ENCODE peak calls at places on chromosome 12, in five cellular contexts. N is GM12878, A is SK-N-SH, U is HepG2, M is K562. Q is an unnamed sample.

GRCh38 chr12:32501835-32502333 is 102.5 kb downstream of the FGD4 start:
- DNase-seq in N (no peak), A (peak), M (no peak), U (peak), Q (no peak)

GRCh38 chr12:40325349-40325960 is 100.7 kb downstream of the LRRK2 start:
- DNase-seq in M (peak), N (no peak), U (peak), A (peak), Q (peak)

GRCh38 chr12:116393859-116394650 is 116.6 kb upstream of the MED13L start:
- DNase-seq in M (no peak), N (no peak), U (no peak), A (no peak), Q (peak)

GRCh38 chr12:71694099-71694820 is 8.4 kb downstream of the TMEM19 start:
- DNase-seq in M (no peak), N (peak), U (no peak), A (no peak), Q (no peak)

GRCh38 chr12:100668939-100669536 is 95.6 kb downstream of the GAS2L3 start:
- DNase-seq in N (no peak), U (peak), A (peak), M (peak), Q (peak)

GRCh38 chr12:40692617-40693502 is 621 bp downstream of the CNTN1 start:
- DNase-seq in M (no peak), A (peak), U (no peak), N (no peak), Q (no peak)

GRCh38 chr12:10501031-10501430 is 4.7 kb upstream of the EIF2S3B start:
- DNase-seq in U (no peak), N (no peak), A (no peak), M (no peak), Q (no peak)

GRCh38 chr12:50715174-50715573 is 48.7 kb upstream of the ATF1 start:
- DNase-seq in M (no peak), U (no peak), N (no peak), A (no peak), Q (no peak)

GRCh38 chr12:97063292-97063935 is 156.4 kb downstream of the NEDD1 start:
- DNase-seq in U (no peak), N (no peak), M (no peak), A (no peak), Q (no peak)

GRCh38 chr12:76123301-76124212 is 39.1 kb upstream of the NAP1L1 start:
- DNase-seq in N (no peak), A (no peak), M (no peak), U (no peak), Q (no peak)

GRCh38 chr12:38823743-38824142 is 81.6 kb downstream of the CPNE8 start:
- DNase-seq in U (no peak), M (no peak), A (no peak), N (no peak), Q (no peak)

GRCh38 chr12:45433441-45433868 is 217.6 kb downstream of the ANO6 start:
- DNase-seq in M (no peak), A (no peak), U (peak), N (no peak), Q (no peak)

GRCh38 chr12:71797506-71797905 is 42.1 kb upstream of the TBC1D15 start:
- DNase-seq in A (no peak), N (no peak), M (no peak), U (no peak), Q (no peak)

GRCh38 chr12:129772463-129773169 is 131.2 kb downstream of the TMEM132D start:
- DNase-seq in A (no peak), U (no peak), M (no peak), N (no peak), Q (no peak)

GRCh38 chr12:14913381-14913781 is 25.0 kb downstream of the ERP27 start:
- DNase-seq in A (no peak), N (no peak), U (no peak), M (no peak), Q (no peak)

GRCh38 chr12:52307836-52308806 is 13.1 kb downstream of the KRT83 start:
- DNase-seq in N (no peak), A (peak), M (peak), U (no peak), Q (peak)

GRCh38 chr12:6752181-6752930 is 585 bp downstream of the MLF2 start:
- DNase-seq in N (no peak), M (peak), A (peak), U (peak), Q (no peak)

GRCh38 chr12:75560167-75560566 is 48.8 kb upstream of the KRR1 start:
- DNase-seq in M (no peak), N (no peak), A (peak), U (peak), Q (no peak)

GRCh38 chr12:108516511-108517275 is 1.6 kb downstream of the FICD start:
- DNase-seq in N (no peak), A (no peak), M (no peak), U (no peak), Q (no peak)

GRCh38 chr12:108519558-108519957 is 4.5 kb downstream of the FICD start:
- DNase-seq in A (peak), N (no peak), U (no peak), M (peak), Q (no peak)

GRCh38 chr12:108518101-108518715 is 3.1 kb downstream of the FICD start:
- DNase-seq in M (no peak), U (no peak), N (no peak), A (no peak), Q (no peak)

GRCh38 chr12:108517288-108518100 is 2.4 kb downstream of the FICD start:
- DNase-seq in N (no peak), M (no peak), A (no peak), U (no peak), Q (no peak)

GRCh38 chr12:108518716-108519496 is 3.8 kb downstream of the FICD start:
- DNase-seq in M (no peak), N (no peak), U (no peak), A (no peak), Q (no peak)
- TF ChIP-seq REST in M (no peak), N (no peak), U (no peak), A (no peak), Q (no peak)

GRCh38 chr12:92400006-92400405 is 254.4 kb upstream of the BTG1 start:
- DNase-seq in M (no peak), N (no peak), U (no peak), A (no peak), Q (no peak)

GRCh38 chr12:92395322-92395721 is 249.7 kb upstream of the BTG1 start:
- DNase-seq in A (no peak), N (no peak), M (no peak), U (no peak), Q (no peak)

GRCh38 chr12:92396647-92397258 is 251.1 kb upstream of the BTG1 start:
- DNase-seq in U (no peak), A (no peak), M (no peak), N (no peak), Q (no peak)

GRCh38 chr12:92402415-92402814 is 256.8 kb upstream of the BTG1 start:
- DNase-seq in A (no peak), U (no peak), N (no peak), M (no peak), Q (no peak)

DNA sequence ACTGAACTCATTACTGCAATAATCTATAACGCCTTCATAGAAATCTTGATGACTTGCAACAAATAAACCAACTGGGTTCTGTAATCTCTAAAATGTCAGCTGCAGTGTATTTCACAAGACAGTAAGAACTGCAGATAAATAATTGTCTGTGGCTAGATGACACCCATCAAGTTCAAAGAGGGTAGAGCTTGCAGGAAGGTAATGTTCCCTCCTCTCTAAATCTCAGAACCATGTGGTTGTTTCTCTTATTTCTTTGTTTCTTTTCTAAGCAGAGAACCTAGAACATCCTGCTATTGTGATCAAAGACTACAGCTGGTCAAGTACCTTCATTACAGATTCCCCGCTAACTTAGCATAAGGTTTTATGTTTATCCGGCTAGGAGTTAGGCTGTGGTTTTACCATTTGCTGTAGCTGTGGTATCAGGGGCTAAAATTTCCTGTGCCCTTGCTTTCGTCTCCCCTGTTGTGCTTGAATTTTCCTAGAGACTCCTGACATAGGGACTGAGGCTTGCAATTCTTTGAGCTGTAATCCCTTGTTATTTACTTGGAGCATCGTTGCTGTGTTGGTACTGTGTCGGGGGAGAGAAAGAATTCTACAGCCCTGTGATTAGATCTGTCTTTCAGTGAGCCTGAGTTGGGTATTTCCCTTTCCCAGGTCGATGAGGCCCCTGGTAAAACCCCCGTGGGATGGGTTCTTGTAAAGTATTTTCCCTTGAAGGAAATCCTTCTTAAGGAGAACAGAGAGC is 253.1 kb upstream of the BTG1 start:
- DNase-seq in M (no peak), A (no peak), U (no peak), N (no peak), Q (no peak)
- TF ChIP-seq GABPA in M (no peak), A (no peak), U (no peak), N (no peak), Q (no peak)

DNA sequence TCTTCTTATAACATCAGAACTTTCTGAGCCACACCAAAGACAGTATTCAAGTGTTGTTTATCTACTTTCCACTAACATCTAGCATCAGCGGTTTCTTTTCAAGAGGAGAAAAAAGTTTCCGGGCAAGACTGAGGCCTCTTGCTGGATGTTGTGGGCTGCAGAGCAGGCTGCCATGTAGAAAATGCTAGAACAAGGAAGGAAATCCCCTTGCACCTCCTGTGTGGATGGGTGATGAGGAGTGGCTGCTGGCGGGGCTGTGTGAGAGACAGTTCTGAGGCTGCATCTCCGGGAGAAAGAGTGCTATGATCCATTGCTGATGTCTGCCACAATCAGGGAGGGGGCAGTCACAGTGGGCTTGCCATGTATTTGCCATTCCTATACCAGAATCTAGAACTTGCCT is 37.8 kb upstream of the PPP1CC start:
- DNase-seq in N (no peak), U (no peak), A (no peak), M (no peak), Q (no peak)
- TF ChIP-seq REST in N (no peak), U (no peak), A (no peak), M (no peak), Q (no peak)

DNA sequence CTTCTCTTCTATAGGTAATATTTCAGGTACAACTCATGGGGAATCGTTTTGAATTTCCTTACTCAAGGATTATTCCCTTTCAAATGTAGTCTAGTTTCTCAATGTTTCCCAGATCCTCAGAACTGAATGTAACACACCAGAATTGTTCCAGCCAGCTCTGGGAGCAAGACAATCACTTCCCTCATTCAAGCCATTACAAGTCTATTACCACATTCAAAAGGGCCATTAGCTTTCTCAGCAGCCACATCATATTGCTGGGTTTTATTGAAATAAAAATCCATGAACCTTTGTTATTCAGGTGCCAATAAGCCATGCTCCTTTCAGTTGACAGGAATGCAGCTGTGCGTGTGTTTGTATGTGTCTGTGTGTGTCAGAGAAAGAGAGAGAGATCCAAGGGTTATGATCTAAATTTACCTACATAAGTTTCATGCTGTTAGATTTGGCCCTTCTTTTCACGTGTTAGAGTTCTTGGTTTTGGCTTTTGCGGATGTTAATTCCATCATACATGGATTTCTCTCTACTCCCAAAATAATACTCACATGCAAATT is 357.7 kb downstream of the BCAT1 start:
- DNase-seq in U (no peak), M (no peak), A (no peak), N (no peak), Q (no peak)
- TF ChIP-seq GABPA in U (no peak), M (no peak), A (no peak), N (no peak), Q (no peak)

DNA sequence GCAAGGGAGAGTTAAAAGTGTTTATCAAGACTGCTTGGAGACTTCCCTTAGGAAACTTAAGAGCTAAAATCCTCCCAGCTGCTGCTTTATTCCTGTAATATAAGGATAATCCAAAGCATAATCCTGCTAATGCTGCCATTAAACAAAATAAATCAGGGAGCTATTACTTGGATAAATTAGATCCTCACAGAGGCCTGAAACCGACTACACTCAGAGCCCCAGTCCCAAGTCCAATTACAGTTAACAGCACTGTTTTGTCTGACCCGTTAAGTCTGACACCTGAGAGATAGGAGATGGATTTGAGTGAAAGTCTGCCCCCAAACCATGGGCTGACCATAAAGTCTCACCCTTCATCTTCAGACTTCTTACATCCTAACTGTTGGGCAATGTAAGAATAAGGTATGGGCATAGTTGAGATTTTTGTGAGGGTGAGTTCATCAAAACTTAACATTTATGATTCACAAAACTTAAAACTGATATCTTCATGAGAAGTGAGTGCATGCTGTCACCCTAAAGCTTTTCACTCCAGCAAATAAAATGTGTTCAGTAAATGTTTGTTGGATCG is 181.6 kb downstream of the PLCZ1 start:
- DNase-seq in U (no peak), M (no peak), N (no peak), A (no peak), Q (no peak)
- TF ChIP-seq REST in U (no peak), M (no peak), N (no peak), A (no peak), Q (no peak)

DNA sequence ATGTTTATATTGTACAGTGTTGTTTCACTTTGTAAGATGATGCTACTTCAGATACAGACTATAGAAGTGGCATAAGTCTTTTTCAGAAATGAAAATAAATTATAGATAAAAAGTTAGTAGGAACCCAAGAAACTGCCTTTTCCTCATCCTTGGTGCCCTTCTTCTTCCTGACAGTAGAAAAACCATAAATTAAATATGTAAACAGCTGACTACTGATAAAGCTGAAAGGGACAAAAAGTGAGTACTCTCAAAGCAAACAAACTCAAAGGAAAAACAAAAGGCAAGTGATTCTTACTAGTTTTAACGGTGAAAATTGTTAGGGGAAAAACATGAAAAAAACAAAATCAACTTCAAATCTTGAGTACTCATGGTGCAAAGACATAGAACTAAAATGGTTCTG is 8.6 kb upstream of the C12orf50 start:
- DNase-seq in U (no peak), N (no peak), A (no peak), M (no peak), Q (no peak)
- TF ChIP-seq GABPA in U (no peak), N (no peak), A (no peak), M (no peak), Q (no peak)

GRCh38 chr12:68001486-68002466 is 12.5 kb downstream of the IFNG-AS1 start:
- DNase-seq in U (no peak), M (peak), N (no peak), A (no peak), Q (no peak)
- TF ChIP-seq REST in U (no peak), M (no peak), N (no peak), A (no peak), Q (no peak)

GRCh38 chr12:85065816-85066482 is 29.8 kb downstream of the LRRIQ1 start:
- DNase-seq in A (peak), N (no peak), M (no peak), U (no peak), Q (no peak)
- TF ChIP-seq GABPA in A (no peak), N (no peak), M (no peak), U (no peak), Q (no peak)

DNA sequence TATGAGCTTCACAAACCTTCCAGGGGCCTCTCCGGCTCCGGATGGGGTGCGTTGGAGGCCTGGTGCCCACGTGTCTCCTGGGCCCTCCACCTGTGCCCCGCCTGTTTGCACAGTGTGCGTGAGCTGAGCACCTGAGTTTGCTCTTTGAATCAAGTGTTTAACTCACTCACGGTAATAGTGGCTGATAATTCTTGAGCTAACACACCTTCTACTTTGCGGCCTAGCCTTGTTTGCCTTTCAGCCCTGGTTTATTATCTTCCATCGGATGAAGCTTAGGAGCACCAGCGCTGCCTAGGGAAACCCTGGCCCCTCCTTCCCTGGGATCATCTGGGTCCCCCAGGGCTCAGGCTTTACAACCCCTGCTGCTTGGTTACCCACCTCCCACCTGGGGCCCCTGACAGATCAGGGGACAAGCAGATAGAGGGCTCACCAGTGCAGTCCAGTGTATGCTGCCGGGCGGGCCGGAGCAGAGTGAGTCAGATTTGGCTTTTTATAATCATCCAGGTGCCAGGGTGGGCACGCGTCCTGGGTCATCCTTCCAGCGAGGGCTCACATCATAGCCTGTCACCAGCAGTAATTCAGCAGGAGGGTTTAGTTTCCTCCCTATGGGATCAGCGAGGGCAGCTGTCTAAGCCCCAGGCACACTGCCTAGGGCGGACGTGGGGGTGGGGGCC is 62.8 kb upstream of the RFLNA start:
- DNase-seq in N (no peak), A (no peak), M (no peak), U (no peak), Q (no peak)
- TF ChIP-seq REST in N (no peak), A (no peak), M (no peak), U (no peak), Q (no peak)

GRCh38 chr12:1644523-1645438 is 15.8 kb downstream of the WNT5B start:
- DNase-seq in A (peak), U (no peak), M (no peak), N (no peak), Q (no peak)
- TF ChIP-seq GABPA in A (no peak), U (no peak), M (no peak), N (no peak), Q (no peak)

Q was measured in HL-60.